ENCODE peak calls at places on chromosomes 12 and 14, in six cellular contexts. V is K562, U is GM12892, F is H1, P is HepG2, O is GM12878. S is an unnamed sample.

GRCh38 chr12:62726471-62726980 is 208.4 kb downstream of the PPM1H start:
- DNase-seq in V (no peak), U (no peak), F (no peak), P (no peak), O (no peak), S (no peak)

GRCh38 chr12:122870867-122871664 is 24.9 kb downstream of the VPS37B start:
- DNase-seq in V (no peak), U (no peak), F (no peak), P (no peak), O (no peak), S (no peak)

GRCh38 chr14:67551940-67552339 is 18.9 kb downstream of the PLEKHH1 start:
- DNase-seq in V (no peak), U (no peak), F (no peak), P (no peak), O (no peak), S (no peak)

GRCh38 chr12:4159851-4160250 is 113.7 kb upstream of the CCND2 start:
- DNase-seq in V (no peak), U (no peak), F (no peak), P (no peak), O (no peak), S (no peak)

GRCh38 chr14:33052899-33053400 is 114.3 kb downstream of the NPAS3 start:
- DNase-seq in V (no peak), U (no peak), F (no peak), P (no peak), O (no peak), S (no peak)

GRCh38 chr12:71541583-71541982 is 102.0 kb downstream of the LGR5 start:
- DNase-seq in V (no peak), U (no peak), F (no peak), P (no peak), O (no peak), S (no peak)

GRCh38 chr12:131231194-131231980 is 277.7 kb downstream of the ADGRD1 start:
- DNase-seq in V (peak), U (no peak), F (no peak), P (no peak), O (no peak), S (no peak)

GRCh38 chr14:76784881-76785280 is 23.6 kb downstream of the VASH1 start:
- DNase-seq in V (peak), U (peak), F (peak), P (peak), O (no peak), S (peak)

GRCh38 chr14:24277606-24278321 is 6.4 kb upstream of the RABGGTA start:
- DNase-seq in V (no peak), U (no peak), F (no peak), P (no peak), O (no peak), S (no peak)

GRCh38 chr14:28321475-28322244 is 444.9 kb upstream of the FOXG1 start:
- DNase-seq in V (no peak), U (no peak), F (no peak), P (no peak), O (no peak), S (no peak)

GRCh38 chr12:64236549-64236948 is 14.5 kb upstream of the KICS2 start:
- DNase-seq in V (no peak), U (no peak), F (no peak), P (no peak), O (no peak), S (no peak)

GRCh38 chr12:11920231-11920630 is 150.5 kb upstream of the BCL2L14 start:
- DNase-seq in V (no peak), U (no peak), F (no peak), P (no peak), O (no peak), S (no peak)

GRCh38 chr12:11917501-11917900 is 153.2 kb upstream of the BCL2L14 start:
- DNase-seq in V (no peak), U (no peak), F (no peak), P (no peak), O (no peak), S (no peak)

DNA sequence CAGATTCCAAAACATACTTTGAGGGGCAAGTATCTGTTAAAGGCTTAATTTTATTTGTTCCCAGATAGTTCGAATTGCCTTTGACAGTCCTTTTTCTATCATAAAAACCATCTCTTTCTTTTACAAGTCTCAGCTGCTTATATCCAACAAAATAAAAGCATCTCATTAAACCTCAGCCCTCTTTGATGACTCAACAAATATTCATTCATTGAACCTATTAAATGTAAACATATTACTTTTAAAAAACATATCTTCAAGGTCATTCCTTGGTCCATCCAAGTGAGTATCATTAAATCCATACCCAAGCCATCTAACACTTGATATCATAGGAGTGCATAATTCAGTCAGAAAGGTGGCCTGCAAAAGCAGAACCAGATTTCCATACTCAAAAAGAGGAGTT is 154.6 kb upstream of the BCL2L14 start:
- DNase-seq in V (no peak), U (no peak), F (no peak), P (no peak), O (no peak), S (no peak)
- TF ChIP-seq TAF1 in V (no peak), U (no peak), F (no peak), P (no peak), O (no peak), S (no peak)

DNA sequence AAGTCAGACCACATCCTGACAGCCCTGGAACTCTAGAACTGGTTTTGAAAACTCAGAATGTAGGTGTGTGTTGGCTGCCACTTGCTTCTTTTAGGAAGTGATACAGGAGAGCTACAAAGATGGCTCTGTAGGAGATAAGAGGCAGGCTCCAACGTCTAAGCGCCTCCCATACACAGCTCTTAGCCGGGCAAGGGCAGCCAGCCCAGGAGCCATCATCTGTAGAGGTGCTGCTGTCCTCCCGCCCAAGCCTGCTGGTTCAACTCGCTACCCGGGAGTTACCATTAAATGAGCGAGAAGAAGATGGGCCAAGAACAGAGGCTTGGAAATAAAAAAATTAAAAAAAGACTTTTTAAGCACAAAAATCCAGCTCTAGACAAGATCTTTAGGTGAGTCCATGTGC is 61.2 kb upstream of the DIO3 start:
- DNase-seq in V (no peak), U (no peak), F (no peak), P (no peak), O (no peak), S (no peak)
- TF ChIP-seq POLR2A in V (no peak), U (no peak), F (no peak), P (no peak), O (no peak), S (no peak)

GRCh38 chr12:121405211-121405610 is 5.3 kb downstream of the RNF34 start:
- DNase-seq in V (no peak), U (no peak), F (no peak), P (no peak), O (no peak), S (no peak)

GRCh38 chr12:121400332-121401139 is 618 bp downstream of the RNF34 start:
- DNase-seq in V (no peak), U (peak), F (no peak), P (peak), O (peak), S (peak)

GRCh38 chr12:121403721-121404120 is 3.8 kb downstream of the RNF34 start:
- DNase-seq in V (no peak), U (no peak), F (no peak), P (no peak), O (no peak), S (no peak)

GRCh38 chr12:121399391-121400331 is at the start of gene RNF34:
- DNase-seq in V (peak), U (peak), F (peak), P (peak), O (peak), S (peak)

DNA sequence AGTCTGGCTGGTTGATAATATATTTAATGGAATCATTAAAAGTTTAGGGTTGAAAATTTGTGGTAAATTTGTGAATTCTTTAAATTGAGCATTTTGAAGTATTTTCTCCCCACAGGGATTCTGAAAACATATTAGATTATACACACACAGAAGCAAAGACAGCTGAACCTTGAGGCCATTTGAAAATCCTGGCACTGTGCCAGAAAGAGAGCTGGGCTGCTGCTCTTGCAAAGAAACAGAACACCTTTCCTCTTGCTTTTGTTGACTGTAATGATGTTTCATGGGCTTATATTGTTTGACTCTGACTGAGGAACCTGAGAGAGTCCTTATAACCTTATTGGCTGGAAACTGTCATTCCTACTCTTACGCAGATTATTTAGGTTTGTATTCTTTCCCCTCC is 4.8 kb downstream of the RNF34 start:
- DNase-seq in V (no peak), U (no peak), F (no peak), P (peak), O (no peak), S (no peak)
- TF ChIP-seq TAF1 in V (no peak), U (no peak), F (no peak), P (no peak), O (no peak), S (no peak)

DNA sequence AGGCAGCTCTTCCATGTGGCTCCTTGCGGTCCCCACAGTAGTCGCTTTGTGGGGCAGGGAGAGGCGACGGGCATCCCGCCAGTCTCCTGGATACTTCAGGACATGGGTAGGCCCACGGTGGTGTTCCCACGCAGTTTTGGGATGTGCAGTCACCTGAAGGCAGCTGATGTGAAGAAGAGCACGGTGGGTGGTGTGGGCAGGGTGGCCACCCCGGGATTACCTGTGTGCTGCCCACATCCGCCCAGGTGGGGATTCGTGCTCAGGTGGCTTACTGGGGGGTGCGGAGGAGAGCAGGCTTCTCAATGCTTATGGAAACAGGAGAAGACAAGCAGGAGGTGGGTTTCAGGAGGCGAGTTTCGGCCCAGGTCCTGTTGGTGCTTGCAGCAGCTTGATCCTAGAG is 28.4 kb upstream of the TDRD9 start:
- DNase-seq in V (no peak), U (no peak), F (no peak), P (no peak), O (no peak), S (no peak)
- TF ChIP-seq POLR2A in V (no peak), U (no peak), F (no peak), P (no peak), O (no peak), S (no peak)

DNA sequence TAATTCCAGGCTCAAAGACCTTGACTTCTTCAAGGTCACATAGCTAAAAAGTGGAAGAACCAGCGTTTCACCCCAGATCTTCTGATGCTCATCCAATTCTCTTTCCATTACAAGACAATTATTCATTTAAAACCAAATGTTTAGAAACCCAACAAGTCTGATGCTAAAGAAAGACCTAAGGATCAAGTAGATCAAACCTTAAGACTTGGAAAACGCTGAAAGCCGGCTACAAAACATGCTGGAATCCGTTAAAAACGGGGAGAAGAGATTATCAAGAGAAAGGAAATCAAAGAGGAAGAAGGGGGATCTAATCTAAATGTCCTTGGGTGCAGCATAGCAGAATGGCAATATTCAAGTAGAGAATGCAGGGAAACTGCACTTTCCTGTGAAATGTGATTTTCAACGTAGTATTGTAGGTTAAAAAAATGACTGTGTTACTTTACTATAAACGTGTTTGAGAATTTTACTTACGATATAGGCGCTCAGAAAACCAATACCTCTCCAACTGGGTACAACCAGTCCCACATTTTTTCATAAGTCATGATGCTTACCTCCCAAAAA is 1.3 kb downstream of the PPP1R13B start:
- DNase-seq in V (no peak), U (no peak), F (no peak), P (no peak), O (no peak), S (no peak)
- TF ChIP-seq TAF1 in V (no peak), U (no peak), F (no peak), P (no peak), O (no peak), S (no peak)

DNA sequence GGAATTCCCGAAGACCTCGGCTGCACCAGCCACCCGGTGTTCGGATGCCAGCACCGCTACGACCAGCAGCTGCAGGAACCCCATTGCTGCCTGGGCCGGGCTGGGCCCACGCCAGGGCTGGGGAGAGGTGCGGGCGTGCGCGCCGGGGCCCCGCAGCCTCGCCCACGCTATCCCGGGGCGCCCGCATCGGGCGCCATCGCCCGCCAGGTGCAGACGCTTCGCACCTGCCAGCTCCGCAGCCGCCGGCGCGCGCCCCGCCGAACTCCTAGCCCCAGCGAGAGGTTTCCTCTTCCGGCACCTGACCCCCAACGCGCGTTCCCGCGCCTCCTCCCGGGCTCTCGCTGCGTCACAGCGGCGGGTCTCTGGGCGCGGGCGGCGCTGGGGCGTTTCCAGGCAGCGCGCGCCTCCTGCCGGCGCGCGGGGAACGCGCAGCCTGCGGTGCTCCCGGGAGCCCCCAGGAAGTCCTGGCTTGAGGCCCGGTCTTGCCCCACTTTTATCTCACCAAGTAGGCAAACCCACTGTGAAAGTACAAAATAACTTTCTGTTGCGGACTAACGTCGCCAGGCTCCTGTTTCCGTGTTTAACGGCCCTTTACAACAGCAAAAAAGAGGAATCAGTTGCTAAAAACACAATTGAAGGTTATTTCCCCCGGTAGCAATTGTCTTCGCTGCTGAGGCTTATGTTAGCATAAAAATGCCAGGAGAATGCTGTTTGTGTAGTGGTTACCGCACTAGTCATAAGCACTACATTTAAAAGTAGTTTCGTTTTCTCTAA is at the start of gene TM7SF3:
- DNase-seq in V (peak), U (peak), F (peak), P (peak), O (peak), S (peak)
- TF ChIP-seq POLR2A in V (peak), U (peak), F (no peak), P (peak), O (peak), S (peak)

GRCh38 chr12:26058818-26059217 is 66.0 kb downstream of the BHLHE41 start:
- DNase-seq in V (no peak), U (no peak), F (no peak), P (no peak), O (no peak), S (no peak)

GRCh38 chr12:26058308-26058707 is 66.5 kb downstream of the BHLHE41 start:
- DNase-seq in V (peak), U (no peak), F (no peak), P (no peak), O (no peak), S (no peak)

GRCh38 chr12:26065451-26065850 is 59.4 kb downstream of the BHLHE41 start:
- DNase-seq in V (no peak), U (no peak), F (no peak), P (no peak), O (no peak), S (no peak)

GRCh38 chr12:26062566-26062965 is 62.3 kb downstream of the BHLHE41 start:
- DNase-seq in V (no peak), U (no peak), F (no peak), P (no peak), O (no peak), S (no peak)

DNA sequence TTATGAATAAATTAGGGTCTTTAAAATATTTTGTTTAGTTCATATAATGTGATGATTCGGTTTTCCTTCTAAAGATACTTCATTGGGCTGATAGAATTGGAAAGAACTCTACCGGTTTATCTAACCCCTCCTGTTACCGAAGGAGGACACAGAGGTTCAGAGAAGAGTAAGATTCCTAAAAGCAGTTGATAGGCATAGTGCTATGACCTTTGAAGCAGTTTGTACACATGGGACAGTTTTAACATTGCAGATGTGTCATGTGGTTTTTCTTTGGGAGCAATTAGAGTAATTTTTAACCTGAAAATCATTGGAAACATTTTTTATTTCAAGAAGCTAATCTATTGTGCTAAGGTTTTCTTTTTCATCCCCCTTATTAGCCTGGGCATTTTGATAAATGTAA is 62.8 kb downstream of the BHLHE41 start:
- DNase-seq in V (no peak), U (no peak), F (no peak), P (no peak), O (no peak), S (no peak)
- TF ChIP-seq TAF1 in V (no peak), U (no peak), F (no peak), P (no peak), O (no peak), S (no peak)